ENCODE peak calls at places on chromosomes 4 and X, in nine cellular contexts. D is activated naive CD4-positive, alpha-beta T cell; R is astrocyte of the spinal cord; J is T-cell; E is AG09319; O is ELR; L is activated B cell treated with CpG ODN at 0.5 μM for 24 hours; K is GM12865; M is activated CD4-positive, alpha-beta T cell treated with anti-CD3 and anti-CD28 coated beads, Interleukin-2, amount 50 U/mL, for 1 hour. V is an unnamed sample.

GRCh38 chr4:119930546-119930945 is 136.1 kb downstream of the MAD2L1 start:
- DNase-seq in D (no peak), R (no peak), J (no peak), E (no peak), O (no peak), L (no peak), K (no peak), M (no peak), V (no peak)

GRCh38 chrX:123756320-123756719 is 23.5 kb upstream of the THOC2 start:
- DNase-seq in D (no peak), R (peak; percentile 36), J (no peak), E (no peak), O (peak; percentile 5), L (no peak), K (no peak), M (no peak), V (no peak)

GRCh38 chrX:136344321-136344720 is 43.6 kb downstream of the ADGRG4 start:
- DNase-seq in D (no peak), R (no peak), J (no peak), E (no peak), O (no peak), L (no peak), K (no peak), M (no peak), V (no peak)

GRCh38 chrX:19852014-19853005 is 35.1 kb downstream of the SH3KBP1 start:
- DNase-seq in D (no peak), R (peak; percentile 38), J (no peak), E (no peak), O (peak; percentile 68), L (no peak), K (no peak), M (no peak), V (no peak)

GRCh38 chr4:123116412-123116811 is 194.0 kb upstream of the NUDT6 start:
- DNase-seq in D (no peak), R (peak; percentile 19), J (no peak), E (no peak), O (peak; percentile 6), L (no peak), K (no peak), M (no peak), V (no peak)

GRCh38 chrX:154373340-154374306 is 811 bp downstream of the FLNA start:
- DNase-seq in D (no peak), R (peak; percentile 79), J (no peak), E (peak; percentile 62), O (peak; percentile 74), L (no peak), K (peak; percentile 37), M (peak; percentile 27), V (peak; percentile 30)

GRCh38 chrX:12013220-12013619 is 125.1 kb upstream of the FRMPD4 start:
- DNase-seq in D (no peak), R (peak; percentile 66), J (no peak), E (no peak), O (peak; percentile 78), L (no peak), K (no peak), M (no peak), V (no peak)

GRCh38 chr4:168528131-168528949 is 31.5 kb downstream of the PALLD start:
- DNase-seq in D (no peak), R (peak; percentile 57), J (no peak), E (no peak), O (peak; percentile 81), L (no peak), K (no peak), M (no peak), V (no peak)

GRCh38 chr4:88737304-88738015 is 39.8 kb upstream of the NAP1L5 start:
- DNase-seq in D (no peak), R (peak; percentile 57), J (peak; percentile 32), E (no peak), O (no peak), L (no peak), K (no peak), M (no peak), V (peak; percentile 12)

GRCh38 chr4:132001542-132001941 is 1147.6 kb upstream of the PCDH10 start:
- DNase-seq in D (no peak), R (peak; percentile 73), J (no peak), E (no peak), O (peak; percentile 85), L (no peak), K (no peak), M (no peak), V (no peak)

GRCh38 chr4:164304240-164304639 is 449.7 kb upstream of the SMIM31 start:
- DNase-seq in D (no peak), R (no peak), J (no peak), E (no peak), O (no peak), L (no peak), K (no peak), M (no peak), V (no peak)

V was measured in stimulated activated naive CD8-positive, alpha-beta T cell treated with anti-CD3 and anti-CD28 coated beads, Interleukin-15, Interleukin-2, amounts not matched to agents 100 U/mL and 50 U/mL, for 24 hours.